ENCODE peak calls at places on chromosome 7, in six cellular contexts. U is fibroblast of mammary gland, G is IMR-90, J is AG09319, W is endothelial cell, A is A673. O is an unnamed sample.

GRCh38 chr7:116762951-116763350 is 91.0 kb downstream of the MET start:
- DNase-seq in U (no peak), G (no peak), J (no peak), W (no peak), A (no peak), O (no peak)

GRCh38 chr7:2923291-2923781 is 79.2 kb upstream of the GNA12 start:
- DNase-seq in U (no peak), G (no peak), J (no peak), W (no peak), A (no peak), O (no peak)

GRCh38 chr7:5557920-5558401 is 134.3 kb upstream of the TNRC18 start:
- DNase-seq in U (no peak), G (peak), J (no peak), W (no peak), A (no peak), O (peak)

GRCh38 chr7:1240917-1241509 is 8.3 kb downstream of the UNCX start:
- DNase-seq in U (no peak), G (no peak), J (no peak), W (no peak), A (no peak), O (no peak)

GRCh38 chr7:5452937-5453540 is 29.4 kb upstream of the TNRC18 start:
- DNase-seq in U (peak), G (peak), J (peak), W (no peak), A (peak), O (no peak)

GRCh38 chr7:3128857-3129256 is 85.2 kb upstream of the CARD11 start:
- DNase-seq in U (no peak), G (no peak), J (no peak), W (no peak), A (no peak), O (no peak)

GRCh38 chr7:94423865-94424264 is 29.2 kb downstream of the COL1A2 start:
- DNase-seq in U (peak), G (peak), J (no peak), W (no peak), A (no peak), O (no peak)

GRCh38 chr7:73869011-73869785 is 8.2 kb downstream of the TMEM270 start:
- DNase-seq in U (no peak), G (peak), J (no peak), W (no peak), A (no peak), O (no peak)

GRCh38 chr7:150569245-150569644 is 2.1 kb downstream of the GIMAP4 start:
- DNase-seq in U (no peak), G (no peak), J (no peak), W (no peak), A (no peak), O (no peak)

GRCh38 chr7:132488634-132489302 is 87.5 kb downstream of the PLXNA4 start:
- DNase-seq in U (peak), G (no peak), J (no peak), W (no peak), A (no peak), O (no peak)

GRCh38 chr7:55966851-55967250 is 2.5 kb downstream of the NIPSNAP2 start:
- DNase-seq in U (no peak), G (no peak), J (no peak), W (no peak), A (peak), O (no peak)

GRCh38 chr7:70156052-70156451 is 557.8 kb downstream of the AUTS2 start:
- DNase-seq in U (no peak), G (no peak), J (no peak), W (no peak), A (no peak), O (no peak)

GRCh38 chr7:17325364-17325763 is 26.9 kb downstream of the AHR start:
- DNase-seq in U (peak), G (peak), J (no peak), W (no peak), A (no peak), O (no peak)

GRCh38 chr7:1931248-1931950 is 261.3 kb downstream of the ELFN1 start:
- DNase-seq in U (peak), G (peak), J (no peak), W (no peak), A (no peak), O (no peak)

GRCh38 chr7:66880009-66880554 is 40.9 kb upstream of the TMEM248 start:
- DNase-seq in U (no peak), G (no peak), J (no peak), W (no peak), A (no peak), O (no peak)

GRCh38 chr7:98210513-98211220 is 572 bp upstream of the BHLHA15 start:
- DNase-seq in U (no peak), G (no peak), J (no peak), W (no peak), A (peak), O (peak)

GRCh38 chr7:40937879-40938278 is 765.0 kb downstream of the INHBA start:
- DNase-seq in U (no peak), G (no peak), J (no peak), W (no peak), A (no peak), O (no peak)

GRCh38 chr7:151157645-151158329 is 9.7 kb downstream of the GBX1 start:
- DNase-seq in U (peak), G (peak), J (no peak), W (peak), A (no peak), O (no peak)

GRCh38 chr7:77933394-77933793 is 134.8 kb downstream of the PHTF2 start:
- DNase-seq in U (peak), G (peak), J (no peak), W (no peak), A (peak), O (no peak)

GRCh38 chr7:127831312-127832212 is 179.6 kb downstream of the SND1 start:
- DNase-seq in U (no peak), G (no peak), J (no peak), W (no peak), A (no peak), O (no peak)

GRCh38 chr7:15678646-15679045 is 7.8 kb downstream of the MEOX2 start:
- DNase-seq in U (no peak), G (no peak), J (no peak), W (no peak), A (no peak), O (no peak)

GRCh38 chr7:96040250-96040772 is 268.0 kb downstream of the DYNC1I1 start:
- DNase-seq in U (no peak), G (no peak), J (no peak), W (no peak), A (no peak), O (no peak)

GRCh38 chr7:99679400-99680191 is at the start of gene CYP3A5:
- DNase-seq in U (peak), G (no peak), J (no peak), W (no peak), A (peak), O (no peak)

GRCh38 chr7:28958235-28958945 is at the start of gene TRIL:
- DNase-seq in U (peak), G (peak), J (peak), W (peak), A (peak), O (peak)

GRCh38 chr7:128903621-128904361 is 6.7 kb downstream of the KCP start:
- DNase-seq in U (no peak), G (no peak), J (no peak), W (no peak), A (no peak), O (peak)

GRCh38 chr7:128906001-128906765 is 4.3 kb downstream of the KCP start:
- DNase-seq in U (no peak), G (no peak), J (no peak), W (no peak), A (no peak), O (peak)

GRCh38 chr7:128906766-128907559 is 3.5 kb downstream of the KCP start:
- DNase-seq in U (no peak), G (no peak), J (no peak), W (no peak), A (no peak), O (peak)

GRCh38 chr7:128902761-128903585 is 7.5 kb downstream of the KCP start:
- DNase-seq in U (peak), G (peak), J (no peak), W (no peak), A (no peak), O (peak)

GRCh38 chr7:128904381-128905197 is 5.9 kb downstream of the KCP start:
- DNase-seq in U (peak), G (peak), J (peak), W (no peak), A (peak), O (peak)
- TF ChIP-seq CTCF in U (peak), G (peak), J (peak), W (peak), A (peak), O (peak)

DNA sequence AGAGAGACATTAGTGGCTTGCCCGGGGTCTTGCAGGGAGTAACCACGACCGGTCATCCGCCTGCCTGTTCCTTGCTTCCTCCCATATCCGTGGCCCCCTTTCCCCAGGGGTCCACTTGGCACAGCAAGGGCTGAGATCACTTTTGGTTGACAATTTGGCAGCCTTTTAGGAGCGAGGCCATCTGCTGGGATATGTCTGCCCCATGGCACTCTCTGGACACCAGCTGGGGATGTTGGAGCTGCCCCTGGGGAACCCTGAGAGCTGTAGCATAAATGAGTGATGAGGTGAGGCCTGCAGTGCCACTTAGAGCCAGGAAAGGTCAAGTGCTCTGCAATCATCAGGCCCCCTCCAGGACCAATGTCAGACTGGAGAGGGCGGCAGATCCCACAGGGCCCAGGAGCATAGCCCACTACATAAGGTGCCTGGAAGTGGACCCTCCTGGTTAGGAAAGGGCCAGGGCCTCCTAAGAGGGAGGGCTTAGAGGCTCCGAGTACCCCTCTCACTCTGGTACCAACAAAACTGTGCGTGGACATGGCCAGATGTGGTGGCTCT is 92.1 kb downstream of the HIP1 start:
- DNase-seq in U (no peak), G (no peak), J (no peak), W (no peak), A (no peak), O (no peak)
- TF ChIP-seq CTCF in U (no peak), G (no peak), J (no peak), W (no peak), A (no peak), O (no peak)

GRCh38 chr7:46854958-46855473 is 726.9 kb downstream of the TNS3 start:
- DNase-seq in U (peak), G (peak), J (no peak), W (no peak), A (no peak), O (no peak)
- TF ChIP-seq CTCF in U (no peak), G (peak), J (no peak), W (no peak), A (no peak), O (no peak)

DNA sequence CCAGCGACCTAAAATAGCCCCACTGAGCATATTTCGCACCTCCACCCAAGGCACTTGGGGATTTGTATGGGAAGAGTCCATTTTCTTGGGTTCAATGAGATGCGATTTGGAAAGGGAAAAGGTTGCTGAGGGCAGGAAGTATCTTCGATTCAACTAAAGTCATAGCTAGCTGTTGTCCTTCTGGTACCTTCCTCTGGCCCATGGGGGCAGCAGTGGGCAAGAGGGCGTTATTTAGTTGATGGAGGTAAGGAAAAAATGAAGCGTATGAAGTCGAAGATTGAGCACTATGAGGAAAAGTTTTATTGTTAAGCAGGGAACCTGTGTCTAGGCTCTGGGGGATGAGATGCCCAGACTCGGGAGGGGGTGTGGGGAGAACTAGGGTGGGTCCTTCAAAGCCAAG is 135.4 kb downstream of the EVX1 start:
- DNase-seq in U (no peak), G (no peak), J (no peak), W (no peak), A (no peak), O (no peak)
- TF ChIP-seq CTCF in U (peak), G (no peak), J (peak), W (no peak), A (no peak), O (no peak)

GRCh38 chr7:101137651-101138148 is 10.8 kb downstream of the SERPINE1 start:
- DNase-seq in U (no peak), G (no peak), J (no peak), W (no peak), A (no peak), O (no peak)

GRCh38 chr7:101140746-101141382 is 13.4 kb upstream of the AP1S1 start:
- DNase-seq in U (no peak), G (no peak), J (no peak), W (no peak), A (no peak), O (no peak)

GRCh38 chr7:101134399-101134980 is 7.6 kb downstream of the SERPINE1 start:
- DNase-seq in U (peak), G (no peak), J (no peak), W (no peak), A (peak), O (no peak)

GRCh38 chr7:101140339-101140699 is 13.4 kb downstream of the SERPINE1 start:
- DNase-seq in U (peak), G (peak), J (no peak), W (no peak), A (no peak), O (no peak)

DNA sequence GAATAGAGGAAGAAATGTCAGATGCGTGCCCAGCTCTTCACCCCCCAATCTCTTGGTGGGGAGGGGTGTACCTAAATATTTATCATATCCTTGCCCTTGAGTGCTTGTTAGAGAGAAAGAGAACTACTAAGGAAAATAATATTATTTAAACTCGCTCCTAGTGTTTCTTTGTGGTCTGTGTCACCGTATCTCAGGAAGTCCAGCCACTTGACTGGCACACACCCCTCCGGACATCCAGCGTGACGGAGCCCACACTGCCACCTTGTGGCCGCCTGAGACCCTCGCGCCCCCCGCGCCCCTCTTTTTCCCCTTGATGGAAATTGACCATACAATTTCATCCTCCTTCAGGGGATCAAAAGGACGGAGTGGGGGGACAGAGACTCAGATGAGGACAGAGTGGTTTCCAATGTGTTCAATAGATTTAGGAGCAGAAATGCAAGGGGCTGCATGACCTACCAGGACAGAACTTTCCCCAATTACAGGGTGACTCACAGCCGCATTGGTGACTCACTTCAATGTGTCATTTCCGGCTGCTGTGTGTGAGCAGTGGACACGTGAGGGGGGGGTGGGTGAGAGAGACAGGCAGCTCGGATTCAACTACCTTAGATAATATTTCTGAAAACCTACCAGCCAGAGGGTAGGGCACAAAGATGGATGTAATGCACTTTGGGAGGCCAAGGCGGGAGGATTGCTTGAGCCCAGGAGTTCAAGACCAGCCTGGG is 11.4 kb downstream of the SERPINE1 start:
- DNase-seq in U (peak), G (peak), J (peak), W (peak), A (peak), O (peak)
- TF ChIP-seq CTCF in U (peak), G (peak), J (peak), W (peak), A (peak), O (peak)

DNA sequence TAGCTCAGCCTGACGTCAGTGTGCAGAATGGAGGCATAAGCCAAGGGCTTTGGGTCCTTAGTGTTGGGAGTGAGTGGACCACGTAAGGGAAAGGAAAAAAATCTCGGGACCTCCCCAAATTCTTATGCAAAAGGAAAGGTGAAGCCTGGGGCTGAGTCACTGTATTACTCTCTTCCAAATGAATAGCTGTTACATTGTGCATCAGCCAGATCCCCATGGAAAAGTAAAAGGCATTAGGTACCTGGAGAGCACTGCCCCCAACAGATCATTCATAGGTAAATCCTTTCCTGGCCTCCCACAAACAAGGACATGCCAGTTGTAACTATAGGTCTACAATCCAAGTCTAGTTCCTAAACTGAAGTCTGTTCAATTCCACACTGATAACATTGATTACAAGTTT is 170.5 kb downstream of the C1GALT1 start:
- DNase-seq in U (no peak), G (no peak), J (no peak), W (no peak), A (no peak), O (no peak)
- TF ChIP-seq CTCF in U (no peak), G (no peak), J (no peak), W (no peak), A (no peak), O (no peak)

GRCh38 chr7:131370523-131370968 is 42.9 kb downstream of the MKLN1 start:
- DNase-seq in U (peak), G (peak), J (no peak), W (no peak), A (no peak), O (no peak)
- TF ChIP-seq CTCF in U (no peak), G (no peak), J (no peak), W (no peak), A (no peak), O (no peak)

DNA sequence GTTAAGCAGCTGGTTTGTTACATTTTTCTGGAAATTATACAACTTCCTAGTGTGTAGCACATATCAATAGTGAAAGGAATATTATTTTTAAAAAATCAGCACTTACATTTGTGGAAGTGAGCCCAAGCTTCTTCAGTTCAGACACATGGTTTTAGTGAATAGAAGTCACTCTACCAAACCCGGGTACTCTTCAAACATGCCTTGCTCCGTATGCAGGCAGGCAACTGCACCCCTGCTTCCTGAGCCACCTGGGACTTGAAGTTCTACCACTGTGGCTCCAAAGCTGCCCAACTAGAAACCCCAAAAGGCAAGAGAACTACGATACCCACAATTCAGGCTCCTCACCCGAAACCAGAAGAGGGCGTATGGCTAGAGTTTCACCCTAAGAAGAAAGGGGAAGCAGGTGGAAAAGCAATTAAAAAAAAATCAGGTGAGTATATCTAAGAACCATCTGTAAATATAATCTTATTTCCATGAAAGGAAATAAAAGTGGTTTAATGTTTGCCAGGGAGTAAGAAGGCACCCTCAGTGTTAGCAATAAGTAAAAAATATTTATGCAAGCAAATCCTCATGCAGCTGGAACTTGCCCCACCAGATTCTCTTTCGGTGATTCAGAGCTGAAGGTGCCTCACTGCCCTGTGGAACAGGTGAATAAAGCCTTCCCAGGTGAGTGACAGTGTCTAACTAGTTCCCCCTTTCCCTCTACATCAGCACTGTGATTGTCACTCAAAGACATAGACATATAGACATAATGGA is at the start of gene MACC1:
- DNase-seq in U (no peak), G (no peak), J (no peak), W (no peak), A (no peak), O (peak)
- TF ChIP-seq CTCF in U (no peak), G (no peak), J (no peak), W (no peak), A (no peak), O (peak)

O was measured in GM20000.